ENCODE peak calls at places on chromosomes 16 and 17, in four cellular contexts. O is ascending aorta; F is naive thymus-derived CD4-positive, alpha-beta T cell; G is thoracic aorta. I is an unnamed sample.

GRCh38 chr17:5499790-5500189 is 13.4 kb downstream of the MIS12 start:
- DNase-seq in G (no peak), F (no peak), O (no peak), I (no peak)

GRCh38 chr17:14296511-14296910 is 4.4 kb upstream of the HS3ST3B1 start:
- DNase-seq in F (no peak), O (no peak), G (no peak), I (no peak)

GRCh38 chr16:49811630-49812334 is 44.1 kb downstream of the ZNF423 start:
- DNase-seq in G (no peak), F (no peak), O (no peak), I (no peak)

GRCh38 chr17:42537826-42538451 is 1.9 kb downstream of the NAGLU start:
- DNase-seq in F (no peak), O (no peak), G (no peak), I (no peak)

GRCh38 chr17:21190078-21190477 is 23.9 kb downstream of the TMEM11 start:
- DNase-seq in G (no peak), O (no peak), F (no peak), I (no peak)

GRCh38 chr17:50924800-50925199 is 58.6 kb upstream of the TOB1 start:
- DNase-seq in F (no peak), G (no peak), O (no peak), I (no peak)

GRCh38 chr17:6910987-6911603 is 79.6 kb upstream of the TEKT1 start:
- DNase-seq in F (no peak), G (no peak), O (no peak), I (no peak)

GRCh38 chr17:164536-165235 is 16.8 kb downstream of the DOC2B start:
- DNase-seq in G (no peak), O (no peak), F (no peak), I (no peak)

GRCh38 chr17:15343749-15344148 is 2.4 kb upstream of the TEKT3 start:
- DNase-seq in F (no peak), O (no peak), G (no peak), I (no peak)

GRCh38 chr17:42980766-42981397 is 517 bp downstream of the RUNDC1 start:
- DNase-seq in G (no peak), F (peak), O (no peak), I (peak)

GRCh38 chr16:12685806-12686205 is 117.9 kb downstream of the CPPED1 start:
- DNase-seq in G (no peak), O (no peak), F (no peak), I (no peak)

GRCh38 chr16:83937267-83937666 is 15.8 kb upstream of the OSGIN1 start:
- DNase-seq in O (no peak), F (no peak), G (no peak), I (no peak)

GRCh38 chr16:46757339-46758050 is 9.4 kb upstream of the MYLK3 start:
- DNase-seq in F (no peak), G (no peak), O (no peak), I (no peak)

GRCh38 chr16:26981266-26981938 is 85.3 kb upstream of the C16orf82 start:
- DNase-seq in G (no peak), O (no peak), F (no peak), I (no peak)

GRCh38 chr17:81063488-81064093 is 28.6 kb downstream of the BAIAP2 start:
- DNase-seq in G (no peak), O (no peak), F (no peak), I (no peak)

GRCh38 chr17:73042809-73043685 is 49.4 kb downstream of the SLC39A11 start:
- DNase-seq in F (no peak), G (no peak), O (no peak), I (no peak)

GRCh38 chr16:55815320-55815719 is 17.6 kb downstream of the CES1 start:
- DNase-seq in F (no peak), O (no peak), G (no peak), I (no peak)

GRCh38 chr17:40561871-40562611 is 3.2 kb downstream of the CCR7 start:
- DNase-seq in O (no peak), G (no peak), F (no peak), I (peak)

GRCh38 chr17:75396025-75396424 is 9.5 kb downstream of the GRB2 start:
- DNase-seq in O (no peak), G (no peak), F (no peak), I (no peak)

GRCh38 chr17:75390982-75391381 is 14.5 kb downstream of the GRB2 start:
- DNase-seq in F (no peak), G (no peak), O (no peak), I (no peak)

GRCh38 chr17:75394332-75394918 is 11.1 kb downstream of the GRB2 start:
- DNase-seq in O (no peak), F (no peak), G (no peak), I (no peak)

GRCh38 chr17:75393523-75394331 is 11.8 kb downstream of the GRB2 start:
- DNase-seq in G (peak), O (peak), F (peak), I (peak)

DNA sequence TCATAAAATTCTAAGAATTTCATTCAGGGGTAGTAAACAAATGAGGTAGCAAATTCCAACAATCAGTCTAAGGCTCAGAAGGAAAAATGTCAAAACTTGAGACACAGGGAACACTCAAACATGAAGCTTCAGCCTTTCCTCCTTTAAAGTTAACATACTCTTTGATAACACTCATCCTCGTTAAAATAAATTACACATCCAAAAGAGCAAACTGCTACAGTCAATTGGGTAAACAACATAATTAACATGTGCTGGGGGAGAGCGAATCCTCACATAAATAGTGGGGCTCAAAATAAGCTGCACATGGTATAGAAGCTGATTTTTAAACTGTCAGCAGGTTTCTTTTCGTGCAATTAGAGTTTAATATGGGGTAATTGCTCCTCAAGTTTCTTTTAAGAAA is 12.9 kb downstream of the GRB2 start:
- DNase-seq in F (no peak), O (no peak), G (no peak), I (no peak)
- H3K4me3 ChIP-seq in F (no peak), O (peak), G (peak), I (no peak)

GRCh38 chr16:30786936-30787612 is at the start of gene ZNF629:
- DNase-seq in F (no peak), O (no peak), G (peak), I (no peak)
- H3K27ac ChIP-seq in F (peak), O (peak), G (peak), I (peak)

GRCh38 chr16:87487361-87487924 is 5.4 kb downstream of the ZCCHC14 start:
- DNase-seq in F (no peak), O (no peak), G (no peak), I (peak)
- H3K4me3 ChIP-seq in F (no peak), O (peak), G (peak), I (no peak)

DNA sequence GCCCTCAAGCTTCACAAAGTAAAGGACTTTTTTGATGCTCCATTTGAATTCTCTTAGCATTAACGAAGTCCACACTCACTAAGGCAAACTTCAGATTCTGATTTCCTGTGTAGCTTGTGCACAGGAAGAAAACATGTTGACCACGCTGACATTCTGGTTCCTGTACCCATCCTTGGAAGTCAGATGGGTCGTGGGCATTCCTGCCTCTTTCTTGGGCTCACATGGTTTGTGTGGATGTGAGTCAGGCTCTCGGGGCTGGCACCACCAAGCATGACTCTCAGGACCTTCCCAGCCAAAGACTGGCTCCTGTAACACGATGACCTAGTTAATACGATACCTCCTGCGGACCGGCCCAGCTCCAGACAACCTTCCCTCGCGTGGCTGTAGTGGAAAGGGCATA is 32.8 kb downstream of the ARSG start:
- DNase-seq in O (no peak), F (no peak), G (no peak), I (no peak)
- H3K27ac ChIP-seq in O (no peak), F (no peak), G (no peak), I (no peak)